ENCODE peak calls at places on chromosome 4, in seven cellular contexts. One of them, this sample, is unnamed.

GRCh38 chr4:123743821-123744220 is 347.2 kb downstream of the SPRY1 start:
- DNase-seq in CD8-positive, alpha-beta T cell: no peak
- DNase-seq in colonic mucosa: no peak
- DNase-seq in CD8-positive, alpha-beta memory T cell: no peak
- DNase-seq in K562: no peak
- DNase-seq in esophagus squamous epithelium: no peak
- DNase-seq in neuronal stem cell: no peak
- DNase-seq in this sample: peak; percentile 32

GRCh38 chr4:31234494-31234893 is 514.3 kb downstream of the PCDH7 start:
- DNase-seq in CD8-positive, alpha-beta T cell: no peak
- DNase-seq in colonic mucosa: no peak
- DNase-seq in CD8-positive, alpha-beta memory T cell: no peak
- DNase-seq in K562: no peak
- DNase-seq in esophagus squamous epithelium: no peak
- DNase-seq in neuronal stem cell: no peak
- DNase-seq in this sample: no peak

GRCh38 chr4:111641813-111642579 is 503.3 kb upstream of the FAM241A start:
- DNase-seq in CD8-positive, alpha-beta T cell: no peak
- DNase-seq in colonic mucosa: peak; percentile 48
- DNase-seq in CD8-positive, alpha-beta memory T cell: no peak
- DNase-seq in K562: peak; percentile 31
- DNase-seq in esophagus squamous epithelium: no peak
- DNase-seq in neuronal stem cell: peak; percentile 75
- DNase-seq in this sample: peak; percentile 95

GRCh38 chr4:33923469-33923868 is 2320.8 kb downstream of the ARAP2 start:
- DNase-seq in CD8-positive, alpha-beta T cell: no peak
- DNase-seq in colonic mucosa: no peak
- DNase-seq in CD8-positive, alpha-beta memory T cell: no peak
- DNase-seq in K562: no peak
- DNase-seq in esophagus squamous epithelium: no peak
- DNase-seq in neuronal stem cell: no peak
- DNase-seq in this sample: no peak

GRCh38 chr4:16627999-16628398 is 270.4 kb downstream of the LDB2 start:
- DNase-seq in CD8-positive, alpha-beta T cell: no peak
- DNase-seq in colonic mucosa: no peak
- DNase-seq in CD8-positive, alpha-beta memory T cell: no peak
- DNase-seq in K562: no peak
- DNase-seq in esophagus squamous epithelium: no peak
- DNase-seq in neuronal stem cell: no peak
- DNase-seq in this sample: no peak

GRCh38 chr4:54077812-54078211 is 13.4 kb upstream of the CHIC2 start:
- DNase-seq in CD8-positive, alpha-beta T cell: no peak
- DNase-seq in colonic mucosa: no peak
- DNase-seq in CD8-positive, alpha-beta memory T cell: no peak
- DNase-seq in K562: no peak
- DNase-seq in esophagus squamous epithelium: no peak
- DNase-seq in neuronal stem cell: no peak
- DNase-seq in this sample: no peak

GRCh38 chr4:187179086-187180070 is 455.7 kb upstream of the FAT1 start:
- DNase-seq in CD8-positive, alpha-beta T cell: no peak
- DNase-seq in colonic mucosa: no peak
- DNase-seq in CD8-positive, alpha-beta memory T cell: no peak
- DNase-seq in K562: no peak
- DNase-seq in esophagus squamous epithelium: no peak
- DNase-seq in neuronal stem cell: no peak
- DNase-seq in this sample: peak; percentile 12

GRCh38 chr4:151014521-151015457 is at the start of gene LRBA:
- DNase-seq in CD8-positive, alpha-beta T cell: peak; percentile 80
- DNase-seq in colonic mucosa: peak; percentile 95
- DNase-seq in CD8-positive, alpha-beta memory T cell: peak; percentile 83
- DNase-seq in K562: peak; percentile 89
- DNase-seq in esophagus squamous epithelium: peak; percentile 40
- DNase-seq in neuronal stem cell: peak; percentile 68
- DNase-seq in this sample: peak; percentile 45

GRCh38 chr4:40514409-40515025 is 115.1 kb downstream of the RBM47 start:
- DNase-seq in CD8-positive, alpha-beta T cell: no peak
- DNase-seq in colonic mucosa: peak; percentile 83
- DNase-seq in CD8-positive, alpha-beta memory T cell: no peak
- DNase-seq in K562: peak; percentile 38
- DNase-seq in esophagus squamous epithelium: no peak
- DNase-seq in neuronal stem cell: no peak
- DNase-seq in this sample: no peak

DNA sequence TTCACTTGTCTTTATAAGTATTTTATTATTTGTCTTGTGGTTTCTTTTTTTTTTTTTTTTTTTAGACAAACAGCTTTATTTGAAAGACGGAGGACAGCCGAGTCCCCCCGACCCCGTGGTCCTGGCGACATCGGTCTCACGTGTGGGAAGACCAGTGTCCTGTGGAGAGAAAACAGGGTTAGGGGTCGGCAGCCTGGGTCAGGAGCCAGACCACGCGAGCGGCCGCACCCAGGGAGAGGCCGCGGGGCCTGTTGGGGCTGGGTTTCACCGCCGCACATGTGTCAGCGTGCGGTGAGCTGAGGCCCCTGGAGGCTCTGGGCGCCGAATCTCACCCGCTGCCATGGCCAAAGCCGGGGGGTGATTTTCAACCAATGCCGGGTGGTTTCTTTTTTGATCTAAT is 17.8 kb upstream of the RAB33B start:
- DNase-seq in CD8-positive, alpha-beta T cell: no peak
- DNase-seq in colonic mucosa: no peak
- DNase-seq in CD8-positive, alpha-beta memory T cell: no peak
- DNase-seq in K562: no peak
- DNase-seq in esophagus squamous epithelium: no peak
- DNase-seq in neuronal stem cell: no peak
- DNase-seq in this sample: no peak
- H3K9me3 ChIP-seq in CD8-positive, alpha-beta T cell: no peaks in the 10 kb centered on the region
- H3K9me3 ChIP-seq in colonic mucosa: no peaks in the 10 kb centered on the region
- H3K9me3 ChIP-seq in CD8-positive, alpha-beta memory T cell: peaks cover 4% of the 10 kb centered on the region
- H3K9me3 ChIP-seq in K562: peaks cover 9% of the 10 kb centered on the region
- H3K9me3 ChIP-seq in esophagus squamous epithelium: peaks cover 23% of the 10 kb centered on the region
- H3K9me3 ChIP-seq in neuronal stem cell: peaks cover 39% of the 10 kb centered on the region
- H3K9me3 ChIP-seq in this sample: no peaks in the 10 kb centered on the region

GRCh38 chr4:118742050-118742449 is 56.9 kb downstream of the METTL14 start:
- DNase-seq in CD8-positive, alpha-beta T cell: no peak
- DNase-seq in colonic mucosa: no peak
- DNase-seq in CD8-positive, alpha-beta memory T cell: no peak
- DNase-seq in K562: no peak
- DNase-seq in esophagus squamous epithelium: no peak
- DNase-seq in neuronal stem cell: no peak
- DNase-seq in this sample: no peak
- H3K36me3 ChIP-seq in CD8-positive, alpha-beta T cell: no peaks in the 10 kb centered on the region
- H3K36me3 ChIP-seq in colonic mucosa: peaks cover 18% of the 10 kb centered on the region
- H3K36me3 ChIP-seq in CD8-positive, alpha-beta memory T cell: peaks cover 20% of the 10 kb centered on the region
- H3K36me3 ChIP-seq in K562: peaks cover 43% of the 10 kb centered on the region
- H3K36me3 ChIP-seq in esophagus squamous epithelium: peaks cover 11% of the 10 kb centered on the region
- H3K36me3 ChIP-seq in neuronal stem cell: peaks cover 32% of the 10 kb centered on the region
- H3K36me3 ChIP-seq in this sample: peaks cover 31% of the 10 kb centered on the region

GRCh38 chr4:87529187-87529586 is at the start of gene SPARCL1:
- DNase-seq in CD8-positive, alpha-beta T cell: no peak
- DNase-seq in colonic mucosa: no peak
- DNase-seq in CD8-positive, alpha-beta memory T cell: no peak
- DNase-seq in K562: no peak
- DNase-seq in esophagus squamous epithelium: no peak
- DNase-seq in neuronal stem cell: no peak
- DNase-seq in this sample: peak; percentile 56

GRCh38 chr4:87527446-87528240 is 1.5 kb downstream of the SPARCL1 start:
- DNase-seq in CD8-positive, alpha-beta T cell: no peak
- DNase-seq in colonic mucosa: no peak
- DNase-seq in CD8-positive, alpha-beta memory T cell: no peak
- DNase-seq in K562: no peak
- DNase-seq in esophagus squamous epithelium: no peak
- DNase-seq in neuronal stem cell: no peak
- DNase-seq in this sample: peak; percentile 54

GRCh38 chr4:87530868-87531267 is 1.7 kb upstream of the SPARCL1 start:
- DNase-seq in CD8-positive, alpha-beta T cell: no peak
- DNase-seq in colonic mucosa: peak; percentile 49
- DNase-seq in CD8-positive, alpha-beta memory T cell: no peak
- DNase-seq in K562: no peak
- DNase-seq in esophagus squamous epithelium: peak; percentile 15
- DNase-seq in neuronal stem cell: no peak
- DNase-seq in this sample: peak; percentile 95

GRCh38 chr4:87532907-87533306 is 3.7 kb upstream of the SPARCL1 start:
- DNase-seq in CD8-positive, alpha-beta T cell: no peak
- DNase-seq in colonic mucosa: no peak
- DNase-seq in CD8-positive, alpha-beta memory T cell: no peak
- DNase-seq in K562: no peak
- DNase-seq in esophagus squamous epithelium: no peak
- DNase-seq in neuronal stem cell: no peak
- DNase-seq in this sample: no peak

DNA sequence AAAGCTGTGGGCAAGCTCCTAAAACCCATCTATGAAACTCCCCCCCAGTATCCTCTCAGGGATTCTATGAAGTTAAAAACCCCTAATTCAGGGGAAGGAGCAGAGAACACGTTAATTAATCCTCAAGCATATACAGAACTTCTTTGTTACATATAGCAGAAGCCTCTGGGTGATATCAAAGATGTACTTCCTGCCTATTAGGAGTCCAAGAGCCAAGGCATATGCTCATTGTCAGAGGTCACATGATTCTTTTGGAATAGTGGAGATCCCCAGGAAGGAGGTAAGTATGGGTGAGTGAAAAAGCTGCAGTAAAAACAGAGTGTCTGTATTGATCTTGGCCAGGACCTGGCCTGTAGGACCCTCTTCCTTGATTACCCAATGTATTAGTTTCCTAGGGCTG is 2.9 kb upstream of the SPARCL1 start:
- DNase-seq in CD8-positive, alpha-beta T cell: no peak
- DNase-seq in colonic mucosa: no peak
- DNase-seq in CD8-positive, alpha-beta memory T cell: no peak
- DNase-seq in K562: no peak
- DNase-seq in esophagus squamous epithelium: no peak
- DNase-seq in neuronal stem cell: no peak
- DNase-seq in this sample: no peak
- H3K27ac ChIP-seq in CD8-positive, alpha-beta T cell: no peak overlapping the region
- H3K27ac ChIP-seq in colonic mucosa: no peak overlapping the region
- H3K27ac ChIP-seq in CD8-positive, alpha-beta memory T cell: no peak overlapping the region
- H3K27ac ChIP-seq in K562: no peak overlapping the region
- H3K27ac ChIP-seq in esophagus squamous epithelium: no peak overlapping the region
- H3K27ac ChIP-seq in neuronal stem cell: no peak overlapping the region
- H3K27ac ChIP-seq in this sample: no peak overlapping the region

DNA sequence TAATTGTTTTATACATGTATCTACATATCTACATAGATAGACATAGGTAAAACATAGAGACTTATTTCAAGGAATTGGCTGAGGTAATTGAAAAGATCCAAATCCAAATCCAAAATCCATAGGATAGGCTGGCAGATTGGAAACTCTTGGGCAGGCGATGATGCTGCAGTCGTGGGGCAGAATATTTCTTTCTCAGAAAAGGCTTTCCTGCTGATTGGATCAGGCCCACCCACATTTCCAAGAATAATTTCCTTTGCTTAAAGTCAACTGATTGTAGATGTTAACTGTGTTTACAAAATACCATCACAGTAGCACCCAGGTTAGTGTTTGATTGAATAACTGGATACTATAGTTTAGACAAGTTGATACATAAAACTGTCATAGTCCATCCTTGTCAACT is 27.2 kb downstream of the STIM2 start:
- DNase-seq in CD8-positive, alpha-beta T cell: no peak
- DNase-seq in colonic mucosa: no peak
- DNase-seq in CD8-positive, alpha-beta memory T cell: no peak
- DNase-seq in K562: no peak
- DNase-seq in esophagus squamous epithelium: no peak
- DNase-seq in neuronal stem cell: no peak
- DNase-seq in this sample: no peak
- H3K9me3 ChIP-seq in CD8-positive, alpha-beta T cell: no peaks in the 10 kb centered on the region
- H3K9me3 ChIP-seq in colonic mucosa: no peaks in the 10 kb centered on the region
- H3K9me3 ChIP-seq in CD8-positive, alpha-beta memory T cell: no peaks in the 10 kb centered on the region
- H3K9me3 ChIP-seq in K562: no peaks in the 10 kb centered on the region
- H3K9me3 ChIP-seq in esophagus squamous epithelium: no peaks in the 10 kb centered on the region
- H3K9me3 ChIP-seq in neuronal stem cell: peaks cover 9% of the 10 kb centered on the region
- H3K9me3 ChIP-seq in this sample: no peaks in the 10 kb centered on the region

GRCh38 chr4:183297675-183298074 is 22.4 kb downstream of the CLDN22 start:
- DNase-seq in CD8-positive, alpha-beta T cell: no peak
- DNase-seq in colonic mucosa: no peak
- DNase-seq in CD8-positive, alpha-beta memory T cell: no peak
- DNase-seq in K562: no peak
- DNase-seq in esophagus squamous epithelium: no peak
- DNase-seq in neuronal stem cell: no peak
- DNase-seq in this sample: no peak
- H3K36me3 ChIP-seq in CD8-positive, alpha-beta T cell: no peaks in the 10 kb centered on the region
- H3K36me3 ChIP-seq in colonic mucosa: no peaks in the 10 kb centered on the region
- H3K36me3 ChIP-seq in CD8-positive, alpha-beta memory T cell: no peaks in the 10 kb centered on the region
- H3K36me3 ChIP-seq in K562: peaks cover 8% of the 10 kb centered on the region
- H3K36me3 ChIP-seq in esophagus squamous epithelium: no peaks in the 10 kb centered on the region
- H3K36me3 ChIP-seq in neuronal stem cell: peaks cover 51% of the 10 kb centered on the region
- H3K36me3 ChIP-seq in this sample: no peaks in the 10 kb centered on the region

This sample was measured in cardiac muscle cell.